ENCODE peak calls at places on chromosomes 7 and 10, in nine cellular contexts. One of them, this sample, is unnamed.
A peak's percentile ranks its signal among the peaks of the same experiment; 100 is the strongest.

GRCh38 chr10:133270773-133271297 is 5.8 kb downstream of the ADAM8 start:
- DNase-seq in colonic mucosa: no peak
- DNase-seq in CD4-positive, alpha-beta T cell: no peak
- DNase-seq in dorsolateral prefrontal cortex: no peak
- DNase-seq in body of pancreas: no peak
- DNase-seq in neural crest cell: no peak
- DNase-seq in progenitor cell of endocrine pancreas: no peak
- DNase-seq in cardiac muscle cell: no peak
- DNase-seq in testis: no peak
- DNase-seq in this sample: no peak

GRCh38 chr10:22379059-22379458 is 33.8 kb downstream of the SPAG6 start:
- DNase-seq in colonic mucosa: no peak
- DNase-seq in CD4-positive, alpha-beta T cell: no peak
- DNase-seq in dorsolateral prefrontal cortex: no peak
- DNase-seq in body of pancreas: no peak
- DNase-seq in neural crest cell: no peak
- DNase-seq in progenitor cell of endocrine pancreas: no peak
- DNase-seq in cardiac muscle cell: no peak
- DNase-seq in testis: no peak
- DNase-seq in this sample: no peak

GRCh38 chr7:80124870-80125269 is 9.8 kb upstream of the GNAI1 start:
- DNase-seq in colonic mucosa: no peak
- DNase-seq in CD4-positive, alpha-beta T cell: no peak
- DNase-seq in dorsolateral prefrontal cortex: no peak
- DNase-seq in body of pancreas: no peak
- DNase-seq in neural crest cell: no peak
- DNase-seq in progenitor cell of endocrine pancreas: no peak
- DNase-seq in cardiac muscle cell: no peak
- DNase-seq in testis: no peak
- DNase-seq in this sample: no peak

GRCh38 chr7:21076054-21076453 is 289.4 kb upstream of the SP8 start:
- DNase-seq in colonic mucosa: peak; percentile 83
- DNase-seq in CD4-positive, alpha-beta T cell: no peak
- DNase-seq in dorsolateral prefrontal cortex: no peak
- DNase-seq in body of pancreas: no peak
- DNase-seq in neural crest cell: no peak
- DNase-seq in progenitor cell of endocrine pancreas: no peak
- DNase-seq in cardiac muscle cell: peak; percentile 82
- DNase-seq in testis: peak; percentile 13
- DNase-seq in this sample: no peak

GRCh38 chr10:73920084-73920483 is 9.2 kb downstream of the PLAU start:
- DNase-seq in colonic mucosa: peak; percentile 32
- DNase-seq in CD4-positive, alpha-beta T cell: no peak
- DNase-seq in dorsolateral prefrontal cortex: no peak
- DNase-seq in body of pancreas: no peak
- DNase-seq in neural crest cell: no peak
- DNase-seq in progenitor cell of endocrine pancreas: no peak
- DNase-seq in cardiac muscle cell: no peak
- DNase-seq in testis: peak; percentile 48
- DNase-seq in this sample: no peak

GRCh38 chr10:43123361-43124093 is 14.7 kb upstream of the CSGALNACT2 start:
- DNase-seq in colonic mucosa: no peak
- DNase-seq in CD4-positive, alpha-beta T cell: no peak
- DNase-seq in dorsolateral prefrontal cortex: no peak
- DNase-seq in body of pancreas: peak; percentile 6
- DNase-seq in neural crest cell: no peak
- DNase-seq in progenitor cell of endocrine pancreas: no peak
- DNase-seq in cardiac muscle cell: no peak
- DNase-seq in testis: no peak
- DNase-seq in this sample: peak; percentile 8

GRCh38 chr7:1706381-1706720 is 36.3 kb downstream of the ELFN1 start:
- DNase-seq in colonic mucosa: no peak
- DNase-seq in CD4-positive, alpha-beta T cell: no peak
- DNase-seq in dorsolateral prefrontal cortex: no peak
- DNase-seq in body of pancreas: peak; percentile 2
- DNase-seq in neural crest cell: no peak
- DNase-seq in progenitor cell of endocrine pancreas: no peak
- DNase-seq in cardiac muscle cell: no peak
- DNase-seq in testis: no peak
- DNase-seq in this sample: no peak

GRCh38 chr7:98562336-98563182 is 54.5 kb upstream of the NPTX2 start:
- DNase-seq in colonic mucosa: no peak
- DNase-seq in CD4-positive, alpha-beta T cell: no peak
- DNase-seq in dorsolateral prefrontal cortex: no peak
- DNase-seq in body of pancreas: no peak
- DNase-seq in neural crest cell: no peak
- DNase-seq in progenitor cell of endocrine pancreas: no peak
- DNase-seq in cardiac muscle cell: no peak
- DNase-seq in testis: no peak
- DNase-seq in this sample: no peak

GRCh38 chr7:106346167-106346677 is 61.4 kb upstream of the NAMPT start:
- DNase-seq in colonic mucosa: no peak
- DNase-seq in CD4-positive, alpha-beta T cell: no peak
- DNase-seq in dorsolateral prefrontal cortex: no peak
- DNase-seq in body of pancreas: no peak
- DNase-seq in neural crest cell: no peak
- DNase-seq in progenitor cell of endocrine pancreas: no peak
- DNase-seq in cardiac muscle cell: no peak
- DNase-seq in testis: no peak
- DNase-seq in this sample: no peak

DNA sequence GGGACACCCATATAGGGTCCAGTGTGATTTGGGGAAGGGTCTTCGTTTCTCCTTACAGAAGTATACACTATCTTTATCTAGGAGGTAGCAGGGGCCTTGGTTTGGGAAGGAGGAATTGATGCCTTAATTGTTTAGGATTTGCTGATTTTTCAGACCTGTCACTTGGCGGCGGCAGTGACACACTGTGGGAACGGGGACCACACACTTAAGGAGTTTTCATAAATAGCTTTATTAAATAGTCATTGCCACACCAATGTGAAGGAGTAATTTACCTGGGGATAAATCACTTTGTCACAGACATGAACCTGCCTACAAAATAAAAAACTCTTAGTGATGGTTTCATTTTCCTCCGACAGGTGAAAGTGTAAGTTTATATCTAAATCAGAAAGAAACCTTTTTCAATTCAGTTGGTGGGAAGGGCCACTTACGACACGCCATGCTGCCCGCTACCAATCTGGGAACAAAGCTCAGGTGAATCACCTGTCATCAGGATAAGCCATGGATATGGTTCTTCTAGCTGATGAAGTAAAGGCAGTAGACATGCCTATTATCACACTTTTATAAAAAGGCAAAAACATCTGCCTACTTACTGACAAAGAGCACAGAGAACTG is 12.3 kb upstream of the ENO4 start:
- DNase-seq in colonic mucosa: no peak
- DNase-seq in CD4-positive, alpha-beta T cell: no peak
- DNase-seq in dorsolateral prefrontal cortex: no peak
- DNase-seq in body of pancreas: no peak
- DNase-seq in neural crest cell: no peak
- DNase-seq in progenitor cell of endocrine pancreas: no peak
- DNase-seq in cardiac muscle cell: no peak
- DNase-seq in testis: no peak
- DNase-seq in this sample: no peak
- TF ChIP-seq CTCF in colonic mucosa: no peak
- TF ChIP-seq CTCF in CD4-positive, alpha-beta T cell: no peak
- TF ChIP-seq CTCF in dorsolateral prefrontal cortex: no peak
- TF ChIP-seq CTCF in body of pancreas: no peak
- TF ChIP-seq CTCF in neural crest cell: peak; percentile 6
- TF ChIP-seq CTCF in progenitor cell of endocrine pancreas: no peak
- TF ChIP-seq CTCF in cardiac muscle cell: peak; percentile 46
- TF ChIP-seq CTCF in testis: no peak
- TF ChIP-seq CTCF in this sample: no peak

DNA sequence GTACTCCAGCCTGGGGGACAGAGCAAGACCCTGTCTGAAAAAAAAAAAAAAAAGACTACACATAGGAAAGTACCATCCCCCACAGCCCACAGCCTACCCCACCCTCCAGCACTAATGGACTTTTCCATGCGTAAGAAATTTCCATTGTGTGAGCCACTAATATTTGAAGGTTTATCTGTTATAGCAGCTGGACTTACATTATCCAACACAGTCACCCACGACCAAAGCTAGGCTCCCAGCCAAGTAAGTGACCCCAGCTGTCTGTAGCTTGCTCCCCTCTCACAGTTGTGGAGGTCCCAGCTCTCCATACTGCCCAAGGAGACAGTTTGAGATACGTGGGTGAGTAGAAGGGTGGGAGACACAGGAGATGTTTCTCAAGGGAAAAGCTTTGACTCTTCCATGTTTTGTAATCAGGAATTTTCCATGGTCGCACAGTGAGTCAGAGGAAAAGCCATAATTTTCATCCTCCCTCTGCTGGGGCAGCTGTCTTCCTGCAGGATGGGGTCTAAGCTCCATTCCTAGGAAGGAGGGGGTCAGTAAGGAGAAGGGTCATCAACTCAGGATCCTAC is 57.4 kb downstream of the CAV1 start:
- DNase-seq in colonic mucosa: no peak
- DNase-seq in CD4-positive, alpha-beta T cell: no peak
- DNase-seq in dorsolateral prefrontal cortex: no peak
- DNase-seq in body of pancreas: no peak
- DNase-seq in neural crest cell: no peak
- DNase-seq in progenitor cell of endocrine pancreas: no peak
- DNase-seq in cardiac muscle cell: no peak
- DNase-seq in testis: no peak
- DNase-seq in this sample: no peak
- TF ChIP-seq CTCF in colonic mucosa: no peak
- TF ChIP-seq CTCF in CD4-positive, alpha-beta T cell: no peak
- TF ChIP-seq CTCF in dorsolateral prefrontal cortex: no peak
- TF ChIP-seq CTCF in body of pancreas: no peak
- TF ChIP-seq CTCF in neural crest cell: no peak
- TF ChIP-seq CTCF in progenitor cell of endocrine pancreas: no peak
- TF ChIP-seq CTCF in cardiac muscle cell: peak; percentile 43
- TF ChIP-seq CTCF in testis: no peak
- TF ChIP-seq CTCF in this sample: no peak

GRCh38 chr7:16791895-16792294 is 12.9 kb downstream of the AGR2 start:
- DNase-seq in colonic mucosa: no peak
- DNase-seq in CD4-positive, alpha-beta T cell: no peak
- DNase-seq in dorsolateral prefrontal cortex: no peak
- DNase-seq in body of pancreas: no peak
- DNase-seq in neural crest cell: no peak
- DNase-seq in progenitor cell of endocrine pancreas: no peak
- DNase-seq in cardiac muscle cell: no peak
- DNase-seq in testis: no peak
- DNase-seq in this sample: no peak

GRCh38 chr7:16791071-16791470 is 13.7 kb downstream of the AGR2 start:
- DNase-seq in colonic mucosa: no peak
- DNase-seq in CD4-positive, alpha-beta T cell: no peak
- DNase-seq in dorsolateral prefrontal cortex: no peak
- DNase-seq in body of pancreas: no peak
- DNase-seq in neural crest cell: no peak
- DNase-seq in progenitor cell of endocrine pancreas: no peak
- DNase-seq in cardiac muscle cell: no peak
- DNase-seq in testis: no peak
- DNase-seq in this sample: no peak

GRCh38 chr7:16792299-16792698 is 12.5 kb downstream of the AGR2 start:
- DNase-seq in colonic mucosa: no peak
- DNase-seq in CD4-positive, alpha-beta T cell: no peak
- DNase-seq in dorsolateral prefrontal cortex: no peak
- DNase-seq in body of pancreas: no peak
- DNase-seq in neural crest cell: no peak
- DNase-seq in progenitor cell of endocrine pancreas: no peak
- DNase-seq in cardiac muscle cell: no peak
- DNase-seq in testis: no peak
- DNase-seq in this sample: no peak

GRCh38 chr7:16794990-16795389 is 9.8 kb downstream of the AGR2 start:
- DNase-seq in colonic mucosa: no peak
- DNase-seq in CD4-positive, alpha-beta T cell: no peak
- DNase-seq in dorsolateral prefrontal cortex: no peak
- DNase-seq in body of pancreas: no peak
- DNase-seq in neural crest cell: no peak
- DNase-seq in progenitor cell of endocrine pancreas: no peak
- DNase-seq in cardiac muscle cell: no peak
- DNase-seq in testis: no peak
- DNase-seq in this sample: no peak

DNA sequence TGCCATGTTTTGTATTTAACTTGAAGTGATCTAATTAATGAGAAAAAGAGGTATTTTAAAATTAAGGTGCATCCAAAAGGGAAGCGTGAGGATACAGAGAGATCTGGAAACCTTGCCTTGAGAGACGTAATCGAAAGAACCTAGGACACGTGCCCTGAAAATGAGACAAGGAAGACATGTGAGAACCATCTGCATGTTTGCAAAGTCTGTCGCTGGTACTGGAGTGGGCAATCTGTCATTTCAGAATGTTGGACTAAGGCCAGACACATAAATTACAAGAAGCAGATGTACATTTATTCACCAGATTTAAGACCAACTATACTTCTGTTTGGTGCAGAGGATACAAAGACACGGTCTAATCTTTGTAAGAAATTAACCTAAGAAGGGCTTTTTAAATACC is 9.2 kb downstream of the AGR2 start:
- DNase-seq in colonic mucosa: no peak
- DNase-seq in CD4-positive, alpha-beta T cell: no peak
- DNase-seq in dorsolateral prefrontal cortex: no peak
- DNase-seq in body of pancreas: no peak
- DNase-seq in neural crest cell: no peak
- DNase-seq in progenitor cell of endocrine pancreas: no peak
- DNase-seq in cardiac muscle cell: no peak
- DNase-seq in testis: no peak
- DNase-seq in this sample: no peak
- TF ChIP-seq CTCF in colonic mucosa: no peak
- TF ChIP-seq CTCF in CD4-positive, alpha-beta T cell: no peak
- TF ChIP-seq CTCF in dorsolateral prefrontal cortex: no peak
- TF ChIP-seq CTCF in body of pancreas: no peak
- TF ChIP-seq CTCF in neural crest cell: no peak
- TF ChIP-seq CTCF in progenitor cell of endocrine pancreas: no peak
- TF ChIP-seq CTCF in cardiac muscle cell: no peak
- TF ChIP-seq CTCF in testis: no peak
- TF ChIP-seq CTCF in this sample: no peak

DNA sequence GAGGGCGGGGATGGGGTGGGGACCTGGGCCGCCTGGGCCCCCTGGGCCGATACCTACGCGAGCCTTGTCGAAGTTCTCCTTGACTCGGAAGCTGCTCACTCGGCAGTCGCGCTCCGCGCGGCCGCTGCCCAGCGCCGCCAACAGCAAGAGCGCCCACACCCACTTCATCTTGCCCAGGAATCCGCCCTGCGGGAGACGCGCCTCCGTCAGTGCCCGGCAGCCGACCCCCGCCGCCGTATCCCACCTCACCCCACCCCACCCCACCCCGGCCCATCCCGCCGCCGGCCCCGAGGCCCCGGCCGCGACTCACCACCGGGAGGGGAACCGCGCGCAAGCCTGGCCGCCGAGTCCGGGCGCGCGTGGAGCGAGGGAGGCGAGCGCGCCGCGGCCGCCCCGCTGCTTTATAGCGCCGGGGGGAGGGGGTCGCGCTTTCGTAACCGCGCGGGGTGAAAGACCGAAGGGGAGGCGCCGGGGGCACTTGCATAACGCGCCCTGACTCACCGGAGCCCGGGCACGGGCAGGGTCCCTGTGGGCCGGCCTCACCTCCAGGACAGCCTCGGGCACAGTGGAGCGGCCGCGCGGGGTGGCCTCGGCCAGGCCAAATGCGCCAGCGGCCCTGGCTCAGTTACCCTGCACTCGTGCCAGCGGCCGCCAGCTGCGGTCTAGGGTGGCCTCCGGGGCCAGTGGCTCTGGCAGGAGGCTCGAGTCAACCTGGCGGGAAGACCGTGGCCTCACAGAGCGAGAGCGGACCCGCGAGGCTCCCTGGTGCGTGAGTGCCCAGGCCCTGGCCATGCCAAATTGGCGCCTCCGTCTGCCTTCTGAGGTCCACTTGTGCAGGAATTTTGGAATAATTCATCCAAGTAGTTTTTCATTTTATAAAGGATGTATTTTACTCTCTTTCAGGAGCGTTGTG is at the start of gene RBP4:
- DNase-seq in colonic mucosa: peak; percentile 41
- DNase-seq in CD4-positive, alpha-beta T cell: no peak
- DNase-seq in dorsolateral prefrontal cortex: no peak
- DNase-seq in body of pancreas: no peak
- DNase-seq in neural crest cell: peak; percentile 7
- DNase-seq in progenitor cell of endocrine pancreas: no peak
- DNase-seq in cardiac muscle cell: peak; percentile 44
- DNase-seq in testis: peak; percentile 44
- DNase-seq in this sample: peak; percentile 35
- TF ChIP-seq CTCF in colonic mucosa: no peak
- TF ChIP-seq CTCF in CD4-positive, alpha-beta T cell: no peak
- TF ChIP-seq CTCF in dorsolateral prefrontal cortex: no peak
- TF ChIP-seq CTCF in body of pancreas: no peak
- TF ChIP-seq CTCF in neural crest cell: no peak
- TF ChIP-seq CTCF in progenitor cell of endocrine pancreas: no peak
- TF ChIP-seq CTCF in cardiac muscle cell: no peak
- TF ChIP-seq CTCF in testis: no peak
- TF ChIP-seq CTCF in this sample: no peak